ENCODE peak calls at places on chromosomes 11 and 22, in five cellular contexts. G is IMR-90, S is foreskin fibroblast, L is hypothalamus, E is CMK. X is an unnamed sample.

GRCh38 chr11:8732748-8733241 is 50.2 kb downstream of the RPL27A start:
- DNase-seq in G (peak), S (peak), L (no peak), E (no peak), X (no peak)

GRCh38 chr22:27581241-27581640 is 220.3 kb downstream of the MN1 start:
- DNase-seq in G (no peak), S (no peak), L (no peak), E (no peak), X (no peak)

GRCh38 chr11:75152090-75152489 is 1.2 kb downstream of the SLCO2B1 start:
- DNase-seq in G (no peak), S (no peak), L (no peak), E (no peak), X (no peak)

GRCh38 chr11:42770444-42771065 is 541.2 kb upstream of the API5 start:
- DNase-seq in G (no peak), S (no peak), L (no peak), E (no peak), X (no peak)

GRCh38 chr22:50267591-50268390 is 2.4 kb downstream of the MAPK11 start:
- DNase-seq in G (peak), S (peak), L (no peak), E (no peak), X (no peak)

GRCh38 chr11:91981995-91982394 is 242.6 kb upstream of the FAT3 start:
- DNase-seq in G (peak), S (peak), L (no peak), E (no peak), X (no peak)

GRCh38 chr11:119363874-119364590 is 17.5 kb downstream of the USP2 start:
- DNase-seq in G (no peak), S (peak), L (no peak), E (no peak), X (no peak)

GRCh38 chr11:15704064-15704463 is 589.3 kb downstream of the INSC start:
- DNase-seq in G (no peak), S (no peak), L (no peak), E (no peak), X (no peak)

GRCh38 chr11:13329670-13330401 is 52.2 kb downstream of the BMAL1 start:
- DNase-seq in G (peak), S (peak), L (no peak), E (no peak), X (no peak)

GRCh38 chr11:85752890-85753581 is 57.9 kb downstream of the SYTL2 start:
- DNase-seq in G (no peak), S (no peak), L (no peak), E (peak), X (no peak)

GRCh38 chr11:19853016-19853415 is 140.4 kb downstream of the NAV2 start:
- DNase-seq in G (peak), S (peak), L (no peak), E (no peak), X (no peak)

GRCh38 chr11:69443138-69443967 is 38.1 kb upstream of the LINC01488 start:
- DNase-seq in G (peak), S (peak), L (peak), E (peak), X (peak)

GRCh38 chr11:20208622-20209090 is 48.4 kb upstream of the DBX1 start:
- DNase-seq in G (no peak), S (no peak), L (no peak), E (no peak), X (no peak)

GRCh38 chr11:83641511-83641910 is 355.3 kb upstream of the CCDC90B start:
- DNase-seq in G (peak), S (peak), L (no peak), E (no peak), X (no peak)

GRCh38 chr11:44774131-44774530 is 47.4 kb downstream of the TSPAN18 start:
- DNase-seq in G (no peak), S (no peak), L (no peak), E (no peak), X (no peak)

GRCh38 chr11:110716361-110716760 is 4.1 kb upstream of the ARHGAP20 start:
- DNase-seq in G (peak), S (peak), L (no peak), E (no peak), X (no peak)

GRCh38 chr22:29158546-29158945 is 47.1 kb upstream of the EMID1 start:
- DNase-seq in G (no peak), S (no peak), L (no peak), E (no peak), X (no peak)

GRCh38 chr11:30585067-30585891 is 874 bp downstream of the MPPED2 start:
- DNase-seq in G (no peak), S (no peak), L (peak), E (no peak), X (no peak)

GRCh38 chr11:14451825-14452224 is 47.8 kb downstream of the COPB1 start:
- DNase-seq in G (peak), S (peak), L (no peak), E (no peak), X (no peak)